ENCODE peak calls at places on chromosomes 1 and 21, in four cellular contexts. C is C1 segment of cervical spinal cord, G is non-pigmented ciliary epithelial cell, H is NCI-H1092. Q is an unnamed sample.

GRCh38 chr1:92211166-92211565 is 6.5 kb upstream of the C1orf146 start:
- DNase-seq in H (no peak), G (peak), C (no peak), Q (no peak)

GRCh38 chr1:19311503-19311930 is 427 bp downstream of the AKR7A2 start:
- DNase-seq in C (no peak), G (no peak), H (peak), Q (no peak)

GRCh38 chr1:236259043-236259442 is 22.7 kb downstream of the ERO1B start:
- DNase-seq in H (no peak), G (no peak), C (no peak), Q (no peak)

GRCh38 chr1:159941867-159942560 is 3.4 kb downstream of the IGSF9 start:
- DNase-seq in G (no peak), H (no peak), C (no peak), Q (no peak)

GRCh38 chr1:1075148-1075935 is 1.2 kb upstream of the RNF223 start:
- DNase-seq in H (no peak), G (no peak), C (no peak), Q (no peak)

GRCh38 chr1:32045770-32046169 is 27.0 kb upstream of the TMEM39B start:
- DNase-seq in H (no peak), G (no peak), C (no peak), Q (no peak)

GRCh38 chr1:85495556-85495955 is 30.6 kb upstream of the DDAH1 start:
- DNase-seq in H (no peak), C (no peak), G (no peak), Q (no peak)

GRCh38 chr1:161185282-161185682 is 8.0 kb upstream of the B4GALT3 start:
- DNase-seq in C (peak), G (no peak), H (peak), Q (peak)

GRCh38 chr1:40389871-40390560 is 16.5 kb downstream of the SMAP2 start:
- DNase-seq in C (no peak), H (no peak), G (no peak), Q (no peak)

GRCh38 chr21:44993321-44994015 is 53.6 kb downstream of the SLX9 start:
- DNase-seq in G (no peak), H (no peak), C (no peak), Q (no peak)

GRCh38 chr1:25799758-25800537 is at the start of gene SELENON:
- DNase-seq in G (no peak), C (peak), H (peak), Q (no peak)

GRCh38 chr1:209783338-209783737 is 1.0 kb downstream of the C1orf74 start:
- DNase-seq in H (no peak), G (no peak), C (no peak), Q (peak)

GRCh38 chr1:68384872-68385390 is 64.8 kb downstream of the RPE65 start:
- DNase-seq in C (no peak), H (no peak), G (no peak), Q (no peak)

GRCh38 chr1:2499986-2500596 is 24.0 kb downstream of the PLCH2 start:
- DNase-seq in G (no peak), C (no peak), H (no peak), Q (no peak)

Q was measured in NCI-H446.